ENCODE peak calls at places on chromosomes 1 and 21, in eight cellular contexts. G is RWPE1, W is HFF-Myc, T is heart right ventricle, K is tibial nerve, F is mucosa of descending colon, H is GM06990, R is thoracic aorta. N is an unnamed sample.

GRCh38 chr1:214515544-214516433 is 35.6 kb downstream of the PTPN14 start:
- DNase-seq in G (no peak), W (no peak), T (no peak), K (no peak), F (no peak), H (no peak), R (no peak), N (no peak)

GRCh38 chr1:241637604-241638003 is 2.6 kb downstream of the CHML start:
- DNase-seq in G (no peak), W (no peak), T (no peak), K (no peak), F (no peak), H (no peak), R (no peak), N (no peak)

GRCh38 chr1:165381745-165382530 is 25.4 kb upstream of the LMX1A start:
- DNase-seq in G (no peak), W (no peak), T (no peak), K (no peak), F (no peak), H (no peak), R (no peak), N (no peak)

GRCh38 chr1:205542367-205542766 is 37.9 kb downstream of the CDK18 start:
- DNase-seq in G (no peak), W (no peak), T (peak), K (no peak), F (no peak), H (no peak), R (no peak), N (no peak)

GRCh38 chr21:35198004-35198403 is 148.9 kb upstream of the RUNX1 start:
- DNase-seq in G (peak), W (peak), T (peak), K (no peak), F (no peak), H (no peak), R (no peak), N (no peak)

GRCh38 chr1:30422251-30422650 is 301.1 kb downstream of the MATN1 start:
- DNase-seq in G (no peak), W (no peak), T (no peak), K (no peak), F (no peak), H (no peak), R (no peak), N (peak)

GRCh38 chr1:37890378-37891014 is 31.1 kb upstream of the MTF1 start:
- DNase-seq in G (peak), W (peak), T (no peak), K (peak), F (no peak), H (no peak), R (no peak), N (peak)

GRCh38 chr21:37593015-37593414 is 226.4 kb downstream of the DYRK1A start:
- DNase-seq in G (no peak), W (no peak), T (no peak), K (no peak), F (no peak), H (no peak), R (no peak), N (no peak)

GRCh38 chr1:59986736-59987310 is 60.2 kb upstream of the CYP2J2 start:
- DNase-seq in G (no peak), W (no peak), T (no peak), K (no peak), F (no peak), H (no peak), R (no peak), N (no peak)

GRCh38 chr1:66571789-66572188 is 37.8 kb downstream of the SGIP1 start:
- DNase-seq in G (peak), W (no peak), T (no peak), K (no peak), F (no peak), H (no peak), R (no peak), N (no peak)

GRCh38 chr1:37633950-37634553 is 640 bp downstream of the RSPO1 start:
- DNase-seq in G (no peak), W (no peak), T (no peak), K (no peak), F (no peak), H (no peak), R (no peak), N (no peak)

GRCh38 chr1:21900766-21901472 is 36.2 kb downstream of the HSPG2 start:
- DNase-seq in G (no peak), W (no peak), T (no peak), K (no peak), F (no peak), H (no peak), R (no peak), N (no peak)

GRCh38 chr1:25816112-25816718 is 3.5 kb upstream of the MTFR1L start:
- DNase-seq in G (no peak), W (no peak), T (no peak), K (no peak), F (peak), H (no peak), R (no peak), N (no peak)

GRCh38 chr1:86705633-86705985 is 1.2 kb downstream of the SH3GLB1 start:
- DNase-seq in G (no peak), W (no peak), T (no peak), K (no peak), F (no peak), H (no peak), R (no peak), N (no peak)

GRCh38 chr1:221279146-221279545 is 399.9 kb downstream of the HLX start:
- DNase-seq in G (no peak), W (no peak), T (no peak), K (no peak), F (no peak), H (no peak), R (no peak), N (no peak)
- TF ChIP-seq CTCF in G (no peak), W (no peak), T (no peak), K (no peak), F (no peak), H (no peak), R (no peak), N (no peak)

GRCh38 chr1:1775364-1776226 is 2.7 kb downstream of the NADK start:
- DNase-seq in G (no peak), W (no peak), T (no peak), K (no peak), F (no peak), H (no peak), R (no peak), N (no peak)
- TF ChIP-seq CTCF in G (no peak), W (no peak), T (no peak), K (no peak), F (no peak), H (no peak), R (no peak), N (no peak)

DNA sequence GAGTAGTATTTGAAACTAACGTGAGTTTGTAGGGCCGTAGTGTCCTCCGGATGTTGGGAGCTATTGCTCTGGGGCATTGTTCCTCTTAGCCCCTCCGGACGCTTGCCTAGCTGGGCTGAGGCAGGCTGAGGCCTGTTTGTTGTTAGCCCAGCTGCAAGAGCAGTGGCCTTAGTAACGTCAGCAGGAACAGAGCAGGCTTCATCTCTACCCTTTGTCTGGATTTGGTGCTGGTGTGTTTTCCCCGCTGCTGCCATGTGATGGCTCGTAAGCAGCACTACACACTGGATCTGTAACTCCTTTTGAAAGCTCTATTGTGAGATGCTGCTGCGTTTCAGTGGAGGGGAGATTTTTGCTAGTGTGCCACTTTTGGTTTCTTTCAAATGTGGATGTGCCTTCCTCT is 57.7 kb downstream of the DNM3 start:
- DNase-seq in G (peak), W (no peak), T (no peak), K (peak), F (no peak), H (no peak), R (no peak), N (no peak)
- TF ChIP-seq CTCF in G (no peak), W (no peak), T (no peak), K (no peak), F (no peak), H (no peak), R (no peak), N (no peak)

GRCh38 chr1:9908846-9909221 is 1.2 kb downstream of the CTNNBIP1 start:
- DNase-seq in G (no peak), W (no peak), T (no peak), K (no peak), F (no peak), H (no peak), R (no peak), N (no peak)

GRCh38 chr1:9910080-9910424 is at the start of gene CTNNBIP1:
- DNase-seq in G (no peak), W (no peak), T (no peak), K (no peak), F (no peak), H (no peak), R (no peak), N (no peak)

GRCh38 chr1:9907441-9907840 is 2.6 kb downstream of the CTNNBIP1 start:
- DNase-seq in G (no peak), W (no peak), T (no peak), K (no peak), F (no peak), H (no peak), R (no peak), N (no peak)

GRCh38 chr1:9910425-9911178 is 533 bp upstream of the CTNNBIP1 start:
- DNase-seq in G (peak), W (peak), T (peak), K (peak), F (peak), H (peak), R (peak), N (peak)

GRCh38 chr1:9909222-9910046 is 635 bp downstream of the CTNNBIP1 start:
- DNase-seq in G (peak), W (no peak), T (no peak), K (no peak), F (peak), H (peak), R (no peak), N (no peak)
- TF ChIP-seq CTCF in G (no peak), W (no peak), T (no peak), K (no peak), F (no peak), H (no peak), R (no peak), N (no peak)

DNA sequence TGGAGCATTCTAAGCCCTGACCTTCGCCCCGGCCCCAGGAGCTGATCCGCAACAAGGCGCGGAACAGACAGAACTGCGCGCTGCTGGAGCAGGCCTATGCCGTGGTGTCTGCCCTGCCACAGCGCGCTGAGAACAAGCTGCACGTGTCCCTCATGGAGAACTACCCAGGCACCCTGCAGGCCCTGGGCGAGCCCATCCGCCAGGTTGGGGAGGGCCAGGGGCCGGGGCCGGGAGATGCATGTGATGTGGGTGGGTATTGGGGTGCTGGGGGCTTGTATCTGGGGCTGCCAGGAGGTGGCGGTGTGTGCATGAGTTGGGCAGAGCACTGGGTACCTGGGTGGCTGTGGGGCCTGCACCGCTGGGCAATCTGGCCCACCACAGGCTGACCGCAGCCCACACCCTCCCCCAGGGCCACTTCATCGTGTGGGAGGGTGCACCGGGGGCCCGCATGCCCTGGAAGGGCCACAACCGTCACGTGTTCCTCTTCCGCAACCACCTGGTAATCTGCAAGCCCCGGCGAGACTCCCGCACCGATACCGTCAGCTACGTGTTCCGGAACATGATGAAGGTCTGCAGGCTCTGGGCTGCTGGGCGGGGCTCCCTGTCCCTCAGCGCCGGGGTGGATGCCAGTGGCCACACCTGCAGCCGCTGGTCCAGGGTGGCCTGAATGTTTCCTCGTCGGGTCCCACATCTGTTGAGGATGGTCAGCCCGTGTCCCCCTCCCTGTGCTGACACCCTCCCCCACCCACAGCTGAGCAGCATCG is 65.8 kb downstream of the TRIM11 start:
- DNase-seq in G (no peak), W (no peak), T (no peak), K (no peak), F (peak), H (peak), R (no peak), N (no peak)
- TF ChIP-seq CTCF in G (peak), W (no peak), T (no peak), K (no peak), F (no peak), H (peak), R (no peak), N (peak)

GRCh38 chr1:79877086-79877485 is 870.6 kb upstream of the ADGRL4 start:
- DNase-seq in G (no peak), W (no peak), T (no peak), K (no peak), F (no peak), H (no peak), R (no peak), N (no peak)

GRCh38 chr1:79875187-79875586 is 868.7 kb upstream of the ADGRL4 start:
- DNase-seq in G (no peak), W (no peak), T (no peak), K (no peak), F (no peak), H (no peak), R (no peak), N (no peak)

DNA sequence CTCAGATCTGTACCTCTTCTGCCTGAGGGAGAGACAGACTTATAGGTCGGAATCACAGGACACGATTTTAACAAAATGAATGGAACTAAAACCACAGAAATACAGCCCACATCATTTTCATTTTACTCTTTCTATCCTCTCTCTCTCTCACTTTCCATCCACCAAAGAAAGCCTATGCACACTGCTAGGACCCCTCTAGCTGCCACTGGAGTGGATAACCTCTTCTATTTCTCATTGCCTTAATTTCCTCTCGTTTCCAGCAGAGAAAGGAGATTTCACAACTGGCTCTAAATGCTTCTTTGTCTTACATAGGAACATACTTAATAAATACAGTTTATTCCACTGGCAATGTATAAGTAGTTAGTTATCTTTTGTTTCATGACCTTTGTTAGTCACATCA is 867.8 kb upstream of the ADGRL4 start:
- DNase-seq in G (no peak), W (no peak), T (no peak), K (no peak), F (no peak), H (no peak), R (no peak), N (no peak)
- TF ChIP-seq CTCF in G (no peak), W (no peak), T (no peak), K (no peak), F (no peak), H (no peak), R (no peak), N (no peak)

GRCh38 chr1:115463347-115463746 is 125.3 kb upstream of the NGF start:
- DNase-seq in G (no peak), W (no peak), T (peak), K (no peak), F (no peak), H (no peak), R (no peak), N (no peak)

GRCh38 chr1:115458426-115459114 is 120.5 kb upstream of the NGF start:
- DNase-seq in G (no peak), W (no peak), T (no peak), K (no peak), F (no peak), H (no peak), R (no peak), N (no peak)

GRCh38 chr1:115459161-115459560 is 121.1 kb upstream of the NGF start:
- DNase-seq in G (no peak), W (no peak), T (no peak), K (no peak), F (no peak), H (no peak), R (no peak), N (no peak)

GRCh38 chr1:115462677-115463076 is 124.6 kb upstream of the NGF start:
- DNase-seq in G (no peak), W (no peak), T (no peak), K (no peak), F (no peak), H (no peak), R (no peak), N (no peak)

GRCh38 chr1:115461526-115461925 is 123.5 kb upstream of the NGF start:
- DNase-seq in G (no peak), W (no peak), T (no peak), K (no peak), F (no peak), H (no peak), R (no peak), N (no peak)
- TF ChIP-seq CTCF in G (no peak), W (no peak), T (no peak), K (no peak), F (no peak), H (no peak), R (no peak), N (no peak)

GRCh38 chr1:161228032-161228431 is 2.2 kb downstream of the TOMM40L start:
- DNase-seq in G (no peak), W (no peak), T (no peak), K (no peak), F (no peak), H (no peak), R (no peak), N (no peak)
- TF ChIP-seq CTCF in G (no peak), W (no peak), T (no peak), K (no peak), F (no peak), H (no peak), R (no peak), N (no peak)

GRCh38 chr1:6414443-6414844 is 5.3 kb downstream of the HES2 start:
- DNase-seq in G (peak), W (peak), T (no peak), K (no peak), F (peak), H (peak), R (no peak), N (peak)
- TF ChIP-seq CTCF in G (peak), W (peak), T (peak), K (peak), F (peak), H (peak), R (no peak), N (peak)

GRCh38 chr1:35452086-35452485 is 105.1 kb downstream of the KIAA0319L start:
- DNase-seq in G (peak), W (peak), T (peak), K (peak), F (no peak), H (no peak), R (no peak), N (no peak)
- TF ChIP-seq CTCF in G (peak), W (no peak), T (peak), K (no peak), F (no peak), H (no peak), R (no peak), N (no peak)

N was measured in GM10248.